ENCODE peak calls at places on chromosomes 2 and 18, in five cellular contexts. A is AG10803, W is nephron progenitor cell, C is GM12865, X is body of pancreas. I is an unnamed sample.

GRCh38 chr2:165985120-165985519 is 31.5 kb upstream of the TTC21B start:
- DNase-seq in A (no peak), W (no peak), C (no peak), X (no peak), I (no peak)

GRCh38 chr18:3180325-3180724 is 39.4 kb downstream of the MYOM1 start:
- DNase-seq in A (peak; percentile 18), W (no peak), C (no peak), X (no peak), I (no peak)

GRCh38 chr18:501406-501714 is 859 bp upstream of the COLEC12 start:
- DNase-seq in A (no peak), W (peak; percentile 26), C (no peak), X (no peak), I (no peak)

GRCh38 chr2:75067506-75067905 is 109.1 kb downstream of the POLE4 start:
- DNase-seq in A (no peak), W (no peak), C (no peak), X (no peak), I (no peak)

GRCh38 chr2:124913873-124914272 is 888.8 kb downstream of the CNTNAP5 start:
- DNase-seq in A (no peak), W (no peak), C (no peak), X (no peak), I (no peak)

GRCh38 chr2:85893428-85894258 is 4.9 kb upstream of the ST3GAL5 start:
- DNase-seq in A (peak; percentile 82), W (no peak), C (no peak), X (no peak), I (no peak)

GRCh38 chr2:1728821-1729220 is 15.5 kb downstream of the PXDN start:
- DNase-seq in A (no peak), W (peak; percentile 66), C (no peak), X (no peak), I (no peak)

GRCh38 chr2:81852651-81853050 is 1548.1 kb upstream of the LRRTM1 start:
- DNase-seq in A (no peak), W (no peak), C (no peak), X (no peak), I (no peak)

GRCh38 chr2:110166246-110166645 is 38.6 kb downstream of the NPHP1 start:
- DNase-seq in A (peak; percentile 46), W (no peak), C (no peak), X (no peak), I (no peak)

GRCh38 chr18:31492671-31493070 is 5.3 kb upstream of the DSG2 start:
- DNase-seq in A (no peak), W (no peak), C (no peak), X (no peak), I (no peak)

GRCh38 chr2:75894170-75894569 is 183.5 kb upstream of the GCFC2 start:
- DNase-seq in A (no peak), W (no peak), C (peak; percentile 35), X (no peak), I (no peak)

GRCh38 chr2:73856214-73856613 is 27.5 kb downstream of the STAMBP start:
- DNase-seq in A (peak; percentile 90), W (no peak), C (no peak), X (no peak), I (no peak)

GRCh38 chr2:128651000-128651399 is 332.3 kb upstream of the HS6ST1 start:
- DNase-seq in A (no peak), W (no peak), C (no peak), X (no peak), I (no peak)

GRCh38 chr2:56177420-56178220 is 6.2 kb upstream of the CCDC85A start:
- DNase-seq in A (no peak), W (no peak), C (peak; percentile 12), X (no peak), I (no peak)

GRCh38 chr2:185132501-185133041 is 534.2 kb downstream of the ZNF804A start:
- DNase-seq in A (no peak), W (no peak), C (no peak), X (no peak), I (no peak)

DNA sequence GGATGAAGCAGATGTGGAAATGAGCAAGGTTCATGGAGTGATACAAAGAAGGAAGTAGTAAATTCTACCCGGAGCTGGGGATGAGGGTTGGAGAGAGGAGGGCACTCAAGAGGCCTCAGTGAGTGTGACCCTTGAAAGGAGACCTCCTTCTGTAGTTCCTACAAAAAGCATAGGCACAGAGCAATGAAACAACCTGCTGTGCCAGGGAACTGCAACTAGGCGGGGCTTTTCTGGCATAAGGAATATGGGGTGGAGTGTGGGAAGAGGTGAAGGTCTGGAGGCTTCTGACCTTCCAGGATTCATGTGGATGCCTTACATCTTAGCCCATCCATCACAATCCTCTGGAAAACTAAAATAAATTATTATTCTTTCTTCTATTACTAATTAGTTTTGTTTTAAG is 25.5 kb upstream of the PGAP1 start:
- DNase-seq in A (no peak), W (no peak), C (no peak), X (no peak), I (no peak)
- TF ChIP-seq CTCF in A (no peak), W (no peak), C (no peak), X (no peak), I (no peak)

GRCh38 chr2:219433666-219434467 is 776 bp upstream of the SPEG start:
- DNase-seq in A (peak; percentile 66), W (no peak), C (peak; percentile 27), X (no peak), I (no peak)
- TF ChIP-seq CTCF in A (peak; percentile 57), W (no peak), C (peak; percentile 29), X (no peak), I (peak; percentile 37)

GRCh38 chr2:177106212-177106611 is 106.4 kb upstream of the HNRNPA3 start:
- DNase-seq in A (no peak), W (no peak), C (peak; percentile 18), X (no peak), I (no peak)
- TF ChIP-seq CTCF in A (no peak), W (no peak), C (peak; percentile 27), X (no peak), I (no peak)

DNA sequence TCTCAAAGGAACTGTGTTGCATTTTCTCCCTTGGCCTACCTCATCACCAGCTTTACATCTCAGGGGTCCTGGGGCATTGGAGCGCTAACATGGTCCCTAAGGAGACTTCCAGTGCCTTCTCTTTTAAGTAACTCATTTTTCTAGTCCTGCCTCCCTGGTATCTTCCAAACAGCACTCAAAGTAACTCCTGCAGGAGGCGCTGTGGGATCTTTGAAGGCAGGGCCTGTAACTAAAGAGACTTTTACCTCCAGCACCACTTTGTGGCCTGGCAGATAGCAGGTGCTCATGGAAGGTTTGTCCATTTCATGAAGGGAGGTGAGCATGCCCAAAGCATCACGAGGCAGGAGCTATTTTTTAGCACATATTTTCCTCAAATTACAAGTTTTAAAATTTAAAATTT is 411.0 kb upstream of the GYPC start:
- DNase-seq in A (no peak), W (peak; percentile 72), C (peak; percentile 62), X (peak; percentile 71), I (peak; percentile 52)
- TF ChIP-seq CTCF in A (peak; percentile 23), W (peak; percentile 61), C (peak; percentile 57), X (peak; percentile 48), I (peak; percentile 79)

DNA sequence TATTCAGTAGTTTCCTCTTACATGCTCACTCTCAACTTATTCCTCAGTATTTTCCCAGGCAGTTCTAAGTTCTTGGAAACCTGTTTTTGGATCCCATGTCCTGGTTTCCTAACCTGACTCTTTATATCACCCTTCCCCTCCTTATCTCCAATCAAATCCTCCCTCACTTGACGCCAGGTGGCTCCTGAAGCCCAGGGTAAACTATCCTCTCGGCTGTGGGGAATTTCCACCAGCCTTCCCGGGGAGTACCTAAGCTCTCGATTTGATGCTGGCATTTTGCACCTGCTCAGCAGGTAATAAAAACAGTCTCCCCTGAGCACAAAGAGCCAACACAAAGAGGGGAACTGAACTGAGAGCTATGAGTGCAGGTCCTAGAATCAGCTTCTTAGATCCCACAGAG is 538.0 kb downstream of the SLC4A3 start:
- DNase-seq in A (no peak), W (no peak), C (no peak), X (peak; percentile 59), I (no peak)
- TF ChIP-seq CTCF in A (no peak), W (no peak), C (no peak), X (peak; percentile 66), I (peak; percentile 41)

GRCh38 chr2:46878240-46878877 is 37.2 kb downstream of the MCFD2 start:
- DNase-seq in A (no peak), W (no peak), C (no peak), X (no peak), I (no peak)

GRCh38 chr2:46877619-46878113 is 37.9 kb downstream of the MCFD2 start:
- DNase-seq in A (no peak), W (no peak), C (no peak), X (no peak), I (no peak)

GRCh38 chr2:46875226-46875899 is 40.2 kb downstream of the MCFD2 start:
- DNase-seq in A (no peak), W (no peak), C (no peak), X (no peak), I (no peak)

GRCh38 chr2:46878886-46879285 is 36.7 kb downstream of the MCFD2 start:
- DNase-seq in A (no peak), W (peak; percentile 30), C (no peak), X (no peak), I (no peak)

GRCh38 chr2:46876741-46877384 is 38.7 kb downstream of the MCFD2 start:
- DNase-seq in A (peak; percentile 82), W (no peak), C (peak; percentile 53), X (no peak), I (no peak)
- TF ChIP-seq CTCF in A (peak; percentile 66), W (no peak), C (no peak), X (peak; percentile 71), I (no peak)

DNA sequence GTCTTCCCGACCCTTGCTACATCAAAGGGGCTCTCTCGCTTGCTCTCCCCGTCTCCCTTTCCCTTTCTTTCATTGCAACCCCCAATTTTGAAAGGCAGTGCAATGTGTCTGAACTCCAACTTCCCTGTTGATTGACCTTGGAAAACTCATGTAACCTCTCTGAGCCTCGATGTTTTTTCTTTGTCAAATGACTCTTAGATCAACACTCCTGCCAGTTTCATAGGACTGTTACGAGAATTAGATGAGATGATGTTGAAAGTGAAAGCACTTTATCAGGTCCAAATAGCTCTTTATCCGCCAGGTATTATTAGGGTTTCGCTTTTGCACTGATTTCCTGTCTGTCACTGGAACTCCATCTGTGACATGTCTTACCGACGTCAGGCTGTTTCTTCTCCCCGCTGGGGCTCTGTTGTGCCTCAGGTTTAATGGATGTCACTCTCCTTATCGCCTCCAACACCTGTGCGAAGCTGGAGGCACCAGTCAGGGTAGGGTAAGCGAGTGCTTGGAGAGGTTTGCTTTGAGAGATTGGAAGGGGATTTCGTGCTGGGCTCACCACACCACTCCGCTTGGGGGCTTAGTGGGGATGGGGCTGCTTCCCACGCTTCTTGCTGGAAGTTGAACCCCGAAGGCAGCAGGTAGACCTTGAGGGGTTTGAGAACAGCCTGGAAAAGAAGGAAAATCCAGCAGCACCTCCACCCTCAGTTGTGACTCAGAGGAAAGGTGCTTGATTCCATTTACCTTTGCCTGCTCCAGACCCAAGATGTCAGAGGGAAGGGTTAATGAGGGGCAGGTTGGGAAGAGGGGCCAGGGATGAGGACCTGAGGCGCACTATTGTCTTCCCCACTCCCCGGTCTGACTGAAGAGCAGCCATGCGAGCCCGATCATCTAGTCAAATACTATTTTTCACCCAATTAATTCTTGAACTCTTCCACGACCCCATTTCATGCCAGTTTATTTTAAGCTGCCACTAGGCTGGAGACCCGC is 4.3 kb downstream of the GAD1 start:
- DNase-seq in A (no peak), W (no peak), C (peak; percentile 73), X (no peak), I (no peak)
- TF ChIP-seq CTCF in A (no peak), W (no peak), C (no peak), X (no peak), I (no peak)

GRCh38 chr2:145759228-145759940 is 1239.5 kb upstream of the ZEB2 start:
- DNase-seq in A (peak; percentile 19), W (no peak), C (no peak), X (no peak), I (no peak)
- TF ChIP-seq CTCF in A (no peak), W (no peak), C (no peak), X (no peak), I (no peak)

I was measured in progenitor cell of endocrine pancreas.